ENCODE peak calls at places on chromosomes 11 and 22, in eight cellular contexts. W, J, C, U, Q, N, G and M are unnamed samples.

GRCh38 chr11:106959800-106960199 is 58.5 kb downstream of the GUCY1A2 start:
- DNase-seq in W (no peak), J (no peak), C (no peak), U (no peak), Q (no peak), N (no peak), G (no peak), M (no peak)

GRCh38 chr11:62889126-62889483 is 8.4 kb downstream of the SLC3A2 start:
- DNase-seq in W (no peak), J (no peak), C (no peak), U (no peak), Q (no peak), N (no peak), G (no peak), M (no peak)

GRCh38 chr11:93659216-93659615 is 2.3 kb upstream of the CEP295 start:
- DNase-seq in W (no peak), J (no peak), C (no peak), U (no peak), Q (no peak), N (no peak), G (no peak), M (no peak)

GRCh38 chr22:43789452-43789851 is 22.7 kb downstream of the EFCAB6 start:
- DNase-seq in W (no peak), J (no peak), C (no peak), U (no peak), Q (no peak), N (peak), G (peak), M (no peak)

GRCh38 chr22:20905415-20906386 is 11.5 kb upstream of the CRKL start:
- DNase-seq in W (peak), J (no peak), C (no peak), U (no peak), Q (no peak), N (no peak), G (no peak), M (no peak)

GRCh38 chr22:30348837-30349236 is 7.9 kb downstream of the SF3A1 start:
- DNase-seq in W (no peak), J (no peak), C (no peak), U (no peak), Q (no peak), N (no peak), G (no peak), M (no peak)

GRCh38 chr22:45450931-45451651 is 37.6 kb downstream of the RIBC2 start:
- DNase-seq in W (no peak), J (no peak), C (no peak), U (no peak), Q (no peak), N (no peak), G (peak), M (no peak)

GRCh38 chr22:49970528-49971231 is 10.1 kb downstream of the PIM3 start:
- DNase-seq in W (peak), J (peak), C (peak), U (peak), Q (peak), N (peak), G (no peak), M (peak)

GRCh38 chr11:57873196-57873911 is 111.8 kb downstream of the CTNND1 start:
- DNase-seq in W (no peak), J (no peak), C (no peak), U (no peak), Q (no peak), N (no peak), G (no peak), M (no peak)

GRCh38 chr11:46856605-46857339 is 10.7 kb upstream of the CKAP5 start:
- DNase-seq in W (no peak), J (no peak), C (no peak), U (no peak), Q (no peak), N (no peak), G (no peak), M (no peak)

GRCh38 chr11:102047305-102047924 is at the start of gene CFAP300:
- DNase-seq in W (peak), J (peak), C (no peak), U (peak), Q (no peak), N (peak), G (no peak), M (peak)

GRCh38 chr11:72179049-72179803 is 12.7 kb upstream of the FOLR1 start:
- DNase-seq in W (no peak), J (no peak), C (no peak), U (no peak), Q (no peak), N (no peak), G (no peak), M (no peak)

GRCh38 chr22:30253205-30253852 is 6.8 kb upstream of the LIF start:
- DNase-seq in W (peak), J (peak), C (no peak), U (peak), Q (no peak), N (peak), G (no peak), M (no peak)

GRCh38 chr11:14894657-14895598 is 2.9 kb upstream of the CYP2R1 start:
- DNase-seq in W (peak), J (peak), C (no peak), U (no peak), Q (peak), N (peak), G (no peak), M (peak)

GRCh38 chr11:134071766-134072403 is 3.0 kb downstream of the JAM3 start:
- DNase-seq in W (no peak), J (no peak), C (no peak), U (peak), Q (no peak), N (no peak), G (no peak), M (no peak)

GRCh38 chr22:37643225-37643847 is 3.9 kb downstream of the SH3BP1 start:
- DNase-seq in W (peak), J (peak), C (peak), U (peak), Q (no peak), N (peak), G (no peak), M (peak)

GRCh38 chr11:120013325-120014250 is 124.3 kb downstream of the TRIM29 start:
- DNase-seq in W (no peak), J (peak), C (no peak), U (peak), Q (no peak), N (peak), G (no peak), M (no peak)

GRCh38 chr11:292211-293121 is 3.5 kb downstream of the PGGHG start:
- DNase-seq in W (peak), J (no peak), C (no peak), U (no peak), Q (no peak), N (peak), G (no peak), M (peak)

GRCh38 chr11:131025020-131025419 is 108.7 kb upstream of the SNX19 start:
- DNase-seq in W (no peak), J (no peak), C (no peak), U (no peak), Q (no peak), N (no peak), G (peak), M (no peak)

GRCh38 chr22:44541671-44542319 is 43.8 kb upstream of the RTL6 start:
- DNase-seq in W (peak), J (no peak), C (no peak), U (no peak), Q (no peak), N (no peak), G (no peak), M (no peak)

GRCh38 chr11:77095551-77096490 is 6.8 kb upstream of the OMP start:
- DNase-seq in W (peak), J (no peak), C (no peak), U (no peak), Q (no peak), N (no peak), G (no peak), M (peak)

GRCh38 chr22:24772493-24773220 is 1.9 kb downstream of the PIWIL3 start:
- DNase-seq in W (no peak), J (no peak), C (no peak), U (no peak), Q (no peak), N (no peak), G (peak), M (no peak)